ENCODE peak calls at places on chromosomes 6 and 20, in six cellular contexts. W is psoas muscle, V is OCI-LY7, S is NCI-H187, N is NCI-H524, B is breast epithelium. O is an unnamed sample.

GRCh38 chr6:28648035-28648877 is 122.6 kb downstream of the GPX5 start:
- DNase-seq in N (peak), V (peak), S (no peak), B (no peak), W (no peak), O (peak)

GRCh38 chr6:166104107-166104506 is 63.5 kb downstream of the TBXT start:
- DNase-seq in B (no peak), N (no peak), V (no peak), W (no peak), S (no peak), O (no peak)

GRCh38 chr6:42726485-42727083 is 4.2 kb upstream of the PRPH2 start:
- DNase-seq in V (peak), W (peak), B (peak), S (peak), N (peak), O (peak)

GRCh38 chr6:89489078-89489477 is 56.1 kb downstream of the ANKRD6 start:
- DNase-seq in N (peak), V (no peak), W (no peak), B (no peak), S (no peak), O (no peak)

GRCh38 chr6:5125152-5126006 is 40.2 kb downstream of the PPP1R3G start:
- DNase-seq in V (no peak), S (no peak), W (no peak), N (no peak), B (no peak), O (no peak)

GRCh38 chr6:114735118-114735730 is 392.4 kb upstream of the HS3ST5 start:
- DNase-seq in V (no peak), S (no peak), N (no peak), B (no peak), W (no peak), O (no peak)

GRCh38 chr6:9520417-9521151 is 894.3 kb downstream of the TFAP2A start:
- DNase-seq in S (no peak), V (no peak), W (no peak), B (no peak), N (no peak), O (no peak)

GRCh38 chr6:170048615-170049256 is 242.1 kb downstream of the DLL1 start:
- DNase-seq in N (no peak), W (peak), V (no peak), B (no peak), S (no peak), O (peak)

GRCh38 chr20:12638633-12639360 is 370.0 kb upstream of the SPTLC3 start:
- DNase-seq in W (no peak), V (no peak), N (no peak), S (no peak), B (no peak), O (no peak)

GRCh38 chr6:148345176-148345575 is 2.5 kb downstream of the SASH1 start:
- DNase-seq in S (no peak), V (no peak), W (no peak), B (no peak), N (peak), O (no peak)

GRCh38 chr6:34864007-34864406 is 23.8 kb downstream of the TAF11 start:
- DNase-seq in V (no peak), S (no peak), B (no peak), W (no peak), N (no peak), O (no peak)

GRCh38 chr20:35773154-35773751 is 1.4 kb downstream of the PHF20 start:
- DNase-seq in B (peak), N (no peak), W (no peak), V (peak), S (no peak), O (peak)

GRCh38 chr6:85756982-85757381 is 114.3 kb upstream of the SYNCRIP start:
- DNase-seq in W (no peak), V (peak), B (no peak), N (peak), S (no peak), O (no peak)

GRCh38 chr20:10667560-10668167 is 6.1 kb downstream of the JAG1 start:
- DNase-seq in V (no peak), B (no peak), W (no peak), S (no peak), N (no peak), O (no peak)

GRCh38 chr6:7052441-7052936 is 55.3 kb upstream of the RREB1 start:
- DNase-seq in V (no peak), N (peak), B (no peak), S (no peak), W (peak), O (peak)

GRCh38 chr6:149228276-149228962 is 89.1 kb upstream of the TAB2 start:
- DNase-seq in W (no peak), S (no peak), V (no peak), N (peak), B (no peak), O (no peak)

GRCh38 chr6:55882731-55883595 is 7.6 kb upstream of the BMP5 start:
- DNase-seq in N (no peak), V (no peak), W (no peak), S (no peak), B (no peak), O (no peak)

O was measured in left colon.